ENCODE peak calls at places on chromosomes 2 and 18, in four cellular contexts. B is Calu3, V is KBM-7, U is posterior cingulate gyrus. T is an unnamed sample.

GRCh38 chr2:145273840-145274239 is 753.9 kb upstream of the ZEB2 start:
- DNase-seq in B (no peak), V (no peak), U (no peak), T (no peak)

GRCh38 chr2:65669574-65669973 is 237.2 kb upstream of the SPRED2 start:
- DNase-seq in B (no peak), V (no peak), U (no peak), T (no peak)

GRCh38 chr2:205484717-205485116 is 197.6 kb upstream of the NRP2 start:
- DNase-seq in B (no peak), V (no peak), U (no peak), T (no peak)

GRCh38 chr2:146119586-146119985 is 1599.7 kb upstream of the ZEB2 start:
- DNase-seq in B (no peak), V (no peak), U (no peak), T (no peak)

GRCh38 chr2:112891333-112891950 is 19.5 kb upstream of the IL37 start:
- DNase-seq in B (peak), V (no peak), U (no peak), T (no peak)

GRCh38 chr2:38158361-38159128 is 82.6 kb upstream of the CYP1B1 start:
- DNase-seq in B (no peak), V (no peak), U (no peak), T (no peak)

GRCh38 chr2:62787381-62787780 is 81.9 kb downstream of the EHBP1 start:
- DNase-seq in B (no peak), V (peak), U (no peak), T (peak)

GRCh38 chr2:45813003-45813601 is 161.6 kb downstream of the PRKCE start:
- DNase-seq in B (no peak), V (no peak), U (peak), T (no peak)

GRCh38 chr2:177239934-177240600 is 24.5 kb downstream of the NFE2L2 start:
- DNase-seq in B (peak), V (peak), U (no peak), T (peak)

GRCh38 chr2:98541906-98542305 is 66.4 kb downstream of the COA5 start:
- DNase-seq in B (no peak), V (peak), U (no peak), T (no peak)

GRCh38 chr2:179900655-179901054 is 39.2 kb upstream of the ZNF385B start:
- DNase-seq in B (no peak), V (no peak), U (no peak), T (no peak)

GRCh38 chr2:206164261-206164862 is 4.7 kb downstream of the EEF1B2 start:
- DNase-seq in B (peak), V (peak), U (peak), T (peak)

GRCh38 chr18:76982038-76982437 is 150.5 kb downstream of the MBP start:
- DNase-seq in B (no peak), V (no peak), U (no peak), T (no peak)

GRCh38 chr2:16063955-16064633 is 123.7 kb downstream of the MYCN start:
- DNase-seq in B (no peak), V (no peak), U (no peak), T (no peak)

GRCh38 chr18:57951110-57951796 is 92.8 kb upstream of the NEDD4L start:
- DNase-seq in B (no peak), V (no peak), U (no peak), T (no peak)

GRCh38 chr2:182066439-182067061 is 80.9 kb downstream of the PPP1R1C start:
- DNase-seq in B (no peak), V (no peak), U (no peak), T (no peak)

GRCh38 chr2:212387146-212387545 is 151.5 kb downstream of the ERBB4 start:
- DNase-seq in B (no peak), V (no peak), U (no peak), T (no peak)

GRCh38 chr18:23503038-23503966 is at the start of gene RMC1:
- DNase-seq in B (peak), V (peak), U (peak), T (peak)

GRCh38 chr2:64524604-64525322 is 635 bp downstream of the AFTPH start:
- DNase-seq in B (peak), V (peak), U (no peak), T (no peak)

GRCh38 chr2:74379851-74380789 is at the start of gene DCTN1:
- DNase-seq in B (peak), V (no peak), U (peak), T (peak)

GRCh38 chr2:138787053-138787666 is 7.0 kb upstream of the NXPH2 start:
- DNase-seq in B (peak), V (peak), U (no peak), T (peak)

GRCh38 chr18:58222439-58223125 is 178.6 kb downstream of the NEDD4L start:
- DNase-seq in B (no peak), V (no peak), U (no peak), T (no peak)

GRCh38 chr2:240620859-240621258 is 4.4 kb upstream of the GPR35 start:
- DNase-seq in B (no peak), V (no peak), U (no peak), T (no peak)

GRCh38 chr2:102020596-102021170 is 28.9 kb downstream of the IL1R2 start:
- DNase-seq in B (peak), V (peak), U (peak), T (peak)

T was measured in hippocampal formation.